ENCODE peak calls at places on chromosomes 12 and 14, in six cellular contexts. One of them, this sample, is unnamed.

GRCh38 chr12:50149311-50149710 is 17.9 kb downstream of the CERS5 start:
- DNase-seq in globus pallidus: no peak
- DNase-seq in stimulated activated CD4-positive, alpha-beta T cell treated with anti-CD3 and anti-CD28 coated beads, Interleukin-1b, Interleukin-23, amount 100 ng/mL, for 48 hours: no peak
- DNase-seq in LoVo: no peak
- DNase-seq in HuH-7.5: no peak
- DNase-seq in GM13977: no peak
- DNase-seq in this sample: no peak

GRCh38 chr14:98173291-98173690 is 1098.7 kb downstream of the BCL11B start:
- DNase-seq in globus pallidus: no peak
- DNase-seq in stimulated activated CD4-positive, alpha-beta T cell treated with anti-CD3 and anti-CD28 coated beads, Interleukin-1b, Interleukin-23, amount 100 ng/mL, for 48 hours: no peak
- DNase-seq in LoVo: no peak
- DNase-seq in HuH-7.5: no peak
- DNase-seq in GM13977: no peak
- DNase-seq in this sample: no peak

GRCh38 chr14:101358726-101359125 is 202.6 kb upstream of the DIO3 start:
- DNase-seq in globus pallidus: no peak
- DNase-seq in stimulated activated CD4-positive, alpha-beta T cell treated with anti-CD3 and anti-CD28 coated beads, Interleukin-1b, Interleukin-23, amount 100 ng/mL, for 48 hours: no peak
- DNase-seq in LoVo: no peak
- DNase-seq in HuH-7.5: no peak
- DNase-seq in GM13977: no peak
- DNase-seq in this sample: no peak

GRCh38 chr14:99879401-99880295 is 86.4 kb downstream of the EML1 start:
- DNase-seq in globus pallidus: no peak
- DNase-seq in stimulated activated CD4-positive, alpha-beta T cell treated with anti-CD3 and anti-CD28 coated beads, Interleukin-1b, Interleukin-23, amount 100 ng/mL, for 48 hours: no peak
- DNase-seq in LoVo: peak
- DNase-seq in HuH-7.5: no peak
- DNase-seq in GM13977: no peak
- DNase-seq in this sample: no peak

GRCh38 chr14:97848351-97848980 is 1051.3 kb downstream of the VRK1 start:
- DNase-seq in globus pallidus: no peak
- DNase-seq in stimulated activated CD4-positive, alpha-beta T cell treated with anti-CD3 and anti-CD28 coated beads, Interleukin-1b, Interleukin-23, amount 100 ng/mL, for 48 hours: no peak
- DNase-seq in LoVo: no peak
- DNase-seq in HuH-7.5: no peak
- DNase-seq in GM13977: no peak
- DNase-seq in this sample: no peak

GRCh38 chr12:84355561-84355960 is 557.0 kb downstream of the SLC6A15 start:
- DNase-seq in globus pallidus: no peak
- DNase-seq in stimulated activated CD4-positive, alpha-beta T cell treated with anti-CD3 and anti-CD28 coated beads, Interleukin-1b, Interleukin-23, amount 100 ng/mL, for 48 hours: no peak
- DNase-seq in LoVo: no peak
- DNase-seq in HuH-7.5: no peak
- DNase-seq in GM13977: no peak
- DNase-seq in this sample: no peak

GRCh38 chr14:66119805-66120204 is 366.4 kb upstream of the CCDC196 start:
- DNase-seq in globus pallidus: no peak
- DNase-seq in stimulated activated CD4-positive, alpha-beta T cell treated with anti-CD3 and anti-CD28 coated beads, Interleukin-1b, Interleukin-23, amount 100 ng/mL, for 48 hours: no peak
- DNase-seq in LoVo: no peak
- DNase-seq in HuH-7.5: no peak
- DNase-seq in GM13977: no peak
- DNase-seq in this sample: no peak

GRCh38 chr12:126353604-126354003 is 1288.4 kb downstream of the AACS start:
- DNase-seq in globus pallidus: no peak
- DNase-seq in stimulated activated CD4-positive, alpha-beta T cell treated with anti-CD3 and anti-CD28 coated beads, Interleukin-1b, Interleukin-23, amount 100 ng/mL, for 48 hours: no peak
- DNase-seq in LoVo: no peak
- DNase-seq in HuH-7.5: no peak
- DNase-seq in GM13977: no peak
- DNase-seq in this sample: no peak

GRCh38 chr12:97752129-97752528 is 289.5 kb downstream of the RMST start:
- DNase-seq in globus pallidus: no peak
- DNase-seq in stimulated activated CD4-positive, alpha-beta T cell treated with anti-CD3 and anti-CD28 coated beads, Interleukin-1b, Interleukin-23, amount 100 ng/mL, for 48 hours: no peak
- DNase-seq in LoVo: no peak
- DNase-seq in HuH-7.5: no peak
- DNase-seq in GM13977: no peak
- DNase-seq in this sample: no peak

GRCh38 chr12:124733086-124733485 is 130.6 kb downstream of the SCARB1 start:
- DNase-seq in globus pallidus: no peak
- DNase-seq in stimulated activated CD4-positive, alpha-beta T cell treated with anti-CD3 and anti-CD28 coated beads, Interleukin-1b, Interleukin-23, amount 100 ng/mL, for 48 hours: no peak
- DNase-seq in LoVo: no peak
- DNase-seq in HuH-7.5: no peak
- DNase-seq in GM13977: no peak
- DNase-seq in this sample: no peak

GRCh38 chr12:47244730-47245285 is 165.0 kb upstream of the AMIGO2 start:
- DNase-seq in globus pallidus: no peak
- DNase-seq in stimulated activated CD4-positive, alpha-beta T cell treated with anti-CD3 and anti-CD28 coated beads, Interleukin-1b, Interleukin-23, amount 100 ng/mL, for 48 hours: no peak
- DNase-seq in LoVo: peak
- DNase-seq in HuH-7.5: no peak
- DNase-seq in GM13977: no peak
- DNase-seq in this sample: no peak

GRCh38 chr12:108479364-108480070 is 35.6 kb upstream of the FICD start:
- DNase-seq in globus pallidus: no peak
- DNase-seq in stimulated activated CD4-positive, alpha-beta T cell treated with anti-CD3 and anti-CD28 coated beads, Interleukin-1b, Interleukin-23, amount 100 ng/mL, for 48 hours: no peak
- DNase-seq in LoVo: no peak
- DNase-seq in HuH-7.5: no peak
- DNase-seq in GM13977: no peak
- DNase-seq in this sample: no peak

This sample was measured in brain microvascular endothelial cell.